ENCODE peak calls at places on chromosomes 3 and 15, in five cellular contexts. One of them, this sample, is unnamed.

GRCh38 chr3:73602171-73602570 is 22.6 kb downstream of the PDZRN3 start:
- DNase-seq in right lobe of liver: no peak
- DNase-seq in erythroblast: no peak
- DNase-seq in breast epithelium: no peak
- DNase-seq in A549: no peak
- DNase-seq in this sample: no peak

GRCh38 chr3:128052831-128053419 is 688 bp downstream of the SEC61A1 start:
- DNase-seq in right lobe of liver: no peak
- DNase-seq in erythroblast: peak
- DNase-seq in breast epithelium: no peak
- DNase-seq in A549: no peak
- DNase-seq in this sample: no peak

GRCh38 chr3:38005076-38006020 is 14.8 kb downstream of the VILL start:
- DNase-seq in right lobe of liver: no peak
- DNase-seq in erythroblast: no peak
- DNase-seq in breast epithelium: peak
- DNase-seq in A549: no peak
- DNase-seq in this sample: no peak

GRCh38 chr3:179666436-179667035 is 13.7 kb downstream of the USP13 start:
- DNase-seq in right lobe of liver: peak
- DNase-seq in erythroblast: no peak
- DNase-seq in breast epithelium: peak
- DNase-seq in A549: no peak
- DNase-seq in this sample: no peak

GRCh38 chr3:54599741-54600140 is 328.1 kb downstream of the LRTM1 start:
- DNase-seq in right lobe of liver: no peak
- DNase-seq in erythroblast: no peak
- DNase-seq in breast epithelium: peak
- DNase-seq in A549: no peak
- DNase-seq in this sample: no peak

GRCh38 chr3:120554727-120555660 is 41.1 kb upstream of the NDUFB4 start:
- DNase-seq in right lobe of liver: peak
- DNase-seq in erythroblast: no peak
- DNase-seq in breast epithelium: no peak
- DNase-seq in A549: no peak
- DNase-seq in this sample: no peak

GRCh38 chr15:84992157-84992940 is 10.7 kb downstream of the PDE8A start:
- DNase-seq in right lobe of liver: no peak
- DNase-seq in erythroblast: peak
- DNase-seq in breast epithelium: no peak
- DNase-seq in A549: peak
- DNase-seq in this sample: peak

GRCh38 chr3:195073866-195074860 is 196.8 kb downstream of the XXYLT1 start:
- DNase-seq in right lobe of liver: peak
- DNase-seq in erythroblast: no peak
- DNase-seq in breast epithelium: no peak
- DNase-seq in A549: no peak
- DNase-seq in this sample: no peak

GRCh38 chr3:31978553-31978952 is 2.5 kb downstream of the OSBPL10 start:
- DNase-seq in right lobe of liver: no peak
- DNase-seq in erythroblast: no peak
- DNase-seq in breast epithelium: no peak
- DNase-seq in A549: no peak
- DNase-seq in this sample: no peak

GRCh38 chr3:177694951-177695350 is 497.7 kb upstream of the TBL1XR1 start:
- DNase-seq in right lobe of liver: no peak
- DNase-seq in erythroblast: no peak
- DNase-seq in breast epithelium: no peak
- DNase-seq in A549: no peak
- DNase-seq in this sample: no peak

GRCh38 chr3:44208086-44208485 is 33.6 kb upstream of the TOPAZ1 start:
- DNase-seq in right lobe of liver: no peak
- DNase-seq in erythroblast: no peak
- DNase-seq in breast epithelium: no peak
- DNase-seq in A549: no peak
- DNase-seq in this sample: no peak

GRCh38 chr3:184523825-184524615 is 37.6 kb upstream of the EPHB3 start:
- DNase-seq in right lobe of liver: no peak
- DNase-seq in erythroblast: peak
- DNase-seq in breast epithelium: no peak
- DNase-seq in A549: peak
- DNase-seq in this sample: peak

GRCh38 chr3:146712826-146713225 is 107.7 kb upstream of the PLSCR5 start:
- DNase-seq in right lobe of liver: no peak
- DNase-seq in erythroblast: no peak
- DNase-seq in breast epithelium: no peak
- DNase-seq in A549: no peak
- DNase-seq in this sample: no peak

DNA sequence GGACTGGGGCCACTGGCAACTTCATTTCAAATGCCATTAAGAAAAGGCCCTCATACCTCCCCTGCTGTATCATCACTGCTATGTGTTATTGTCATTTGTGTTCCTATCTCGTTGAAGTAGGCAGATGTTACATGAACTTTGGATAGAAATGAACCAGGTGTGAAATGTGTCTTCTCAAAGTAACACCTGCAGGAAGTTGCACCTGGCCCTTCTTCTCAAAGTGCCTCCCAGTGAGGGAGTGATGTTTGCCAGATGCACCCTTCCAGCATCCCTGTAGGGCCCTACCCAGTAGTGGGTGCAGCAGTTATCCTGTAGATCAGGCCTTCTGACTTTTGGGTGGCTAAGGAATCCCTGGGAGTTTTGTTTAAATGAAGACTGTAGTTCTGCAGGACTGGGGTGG is 197.7 kb upstream of the CTNNB1 start:
- DNase-seq in right lobe of liver: no peak
- DNase-seq in erythroblast: no peak
- DNase-seq in breast epithelium: no peak
- DNase-seq in A549: no peak
- DNase-seq in this sample: no peak
- TF ChIP-seq POLR2A in right lobe of liver: no peak
- TF ChIP-seq POLR2A in erythroblast: no peak
- TF ChIP-seq POLR2A in breast epithelium: no peak
- TF ChIP-seq POLR2A in A549: no peak
- TF ChIP-seq POLR2A in this sample: no peak

DNA sequence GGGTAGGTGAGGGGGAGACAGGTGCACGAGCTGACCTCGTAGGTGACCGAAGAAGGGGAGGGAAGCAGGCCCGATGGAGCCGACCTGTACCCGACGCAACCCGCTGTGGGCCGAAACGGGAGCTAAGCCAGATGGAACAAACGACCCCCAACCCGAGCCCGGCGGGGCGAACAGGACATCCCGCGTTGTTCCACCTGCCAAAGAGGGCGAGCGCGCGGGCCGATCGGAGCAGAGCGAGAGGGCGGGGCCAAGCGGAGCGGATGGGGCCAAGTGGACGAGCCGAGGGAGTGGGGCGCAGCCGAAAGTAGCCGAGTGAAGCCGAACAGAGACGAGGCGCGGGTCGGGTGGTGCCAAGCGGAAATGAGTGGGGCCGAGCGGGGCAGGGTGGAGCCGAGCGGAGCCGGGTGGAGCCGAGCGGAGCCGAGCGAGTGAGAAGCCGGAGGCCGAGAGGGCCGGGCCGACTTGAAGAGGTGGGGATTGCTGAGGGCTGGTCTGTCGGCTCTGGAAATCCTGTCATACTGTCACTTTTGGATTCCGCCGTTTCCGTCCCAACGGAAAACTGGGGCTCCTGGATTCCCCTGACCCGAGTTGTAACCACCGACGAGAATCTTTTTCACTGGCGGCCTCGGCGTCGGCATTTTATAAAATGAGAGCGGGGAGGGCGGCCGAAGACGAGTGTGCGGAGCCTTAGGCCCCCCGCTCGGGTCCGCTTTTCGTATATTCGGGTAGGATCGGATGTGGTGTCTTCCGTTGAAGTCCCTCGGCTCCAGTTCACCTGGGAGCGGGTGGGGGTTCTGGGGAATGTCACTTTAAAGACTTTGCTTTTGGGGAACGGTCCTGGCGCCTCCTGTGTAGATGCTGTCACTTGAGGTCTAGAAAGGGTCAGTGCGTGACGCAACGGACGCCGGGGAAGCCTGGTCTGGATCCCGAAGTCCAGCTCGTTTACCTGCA is 15.6 kb upstream of the WNT7A start:
- DNase-seq in right lobe of liver: peak
- DNase-seq in erythroblast: peak
- DNase-seq in breast epithelium: peak
- DNase-seq in A549: peak
- DNase-seq in this sample: peak
- TF ChIP-seq POLR2A in right lobe of liver: peak
- TF ChIP-seq POLR2A in erythroblast: no peak
- TF ChIP-seq POLR2A in breast epithelium: peak
- TF ChIP-seq POLR2A in A549: no peak
- TF ChIP-seq POLR2A in this sample: no peak

GRCh38 chr3:63565220-63565619 is 87.3 kb upstream of the SNTN start:
- DNase-seq in right lobe of liver: no peak
- DNase-seq in erythroblast: no peak
- DNase-seq in breast epithelium: no peak
- DNase-seq in A549: no peak
- DNase-seq in this sample: no peak
- TF ChIP-seq POLR2A in right lobe of liver: no peak
- TF ChIP-seq POLR2A in erythroblast: no peak
- TF ChIP-seq POLR2A in breast epithelium: no peak
- TF ChIP-seq POLR2A in A549: no peak
- TF ChIP-seq POLR2A in this sample: no peak

GRCh38 chr15:38072507-38073277 is 138.3 kb downstream of the TMCO5A start:
- DNase-seq in right lobe of liver: peak
- DNase-seq in erythroblast: peak
- DNase-seq in breast epithelium: peak
- DNase-seq in A549: peak
- DNase-seq in this sample: peak
- TF ChIP-seq POLR2A in right lobe of liver: no peak
- TF ChIP-seq POLR2A in erythroblast: no peak
- TF ChIP-seq POLR2A in breast epithelium: peak
- TF ChIP-seq POLR2A in A549: peak
- TF ChIP-seq POLR2A in this sample: no peak

GRCh38 chr3:57557088-57557537 is 1.0 kb downstream of the PDE12 start:
- DNase-seq in right lobe of liver: peak
- DNase-seq in erythroblast: peak
- DNase-seq in breast epithelium: no peak
- DNase-seq in A549: peak
- DNase-seq in this sample: no peak

GRCh38 chr3:57556459-57557087 is 499 bp downstream of the PDE12 start:
- DNase-seq in right lobe of liver: no peak
- DNase-seq in erythroblast: peak
- DNase-seq in breast epithelium: no peak
- DNase-seq in A549: peak
- DNase-seq in this sample: peak

GRCh38 chr3:57555316-57555715 is 758 bp upstream of the PDE12 start:
- DNase-seq in right lobe of liver: no peak
- DNase-seq in erythroblast: peak
- DNase-seq in breast epithelium: no peak
- DNase-seq in A549: peak
- DNase-seq in this sample: no peak

GRCh38 chr3:57559526-57559925 is 3.5 kb downstream of the PDE12 start:
- DNase-seq in right lobe of liver: no peak
- DNase-seq in erythroblast: no peak
- DNase-seq in breast epithelium: no peak
- DNase-seq in A549: no peak
- DNase-seq in this sample: no peak

DNA sequence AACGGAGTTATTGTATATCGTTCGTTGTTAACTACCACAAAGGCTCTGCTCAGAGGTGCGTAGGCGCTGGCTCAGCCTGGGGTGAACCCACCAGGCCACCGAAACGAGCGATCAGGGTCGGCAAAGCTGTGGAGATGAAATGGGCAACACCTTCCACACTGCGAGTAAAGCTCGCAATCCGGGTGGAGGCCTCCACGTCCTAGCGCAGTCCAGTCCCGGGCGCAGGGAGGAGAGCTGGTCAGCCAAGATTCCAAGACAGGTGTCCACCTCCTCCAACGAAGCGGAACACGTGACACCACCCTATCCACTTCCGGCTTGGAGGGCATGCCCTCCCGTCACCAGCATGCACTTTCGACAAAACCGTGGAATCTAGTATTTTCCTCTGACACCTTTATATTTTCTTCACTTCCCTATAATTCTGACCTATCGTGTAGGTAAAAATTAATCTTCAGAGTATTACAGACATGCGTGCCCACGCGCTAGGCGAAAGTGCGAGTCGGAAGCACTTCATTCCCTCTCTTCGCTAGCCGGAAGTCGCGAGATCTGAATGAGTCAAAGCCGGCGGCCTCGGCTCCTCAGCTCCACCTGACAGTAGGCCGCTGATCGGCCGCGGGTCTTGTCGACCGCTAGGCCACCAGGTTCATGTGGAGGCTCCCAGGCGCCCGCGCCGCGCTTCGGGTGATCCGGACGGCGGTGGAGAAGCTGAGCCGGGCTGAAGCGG is at the start of gene PDE12:
- DNase-seq in right lobe of liver: peak
- DNase-seq in erythroblast: peak
- DNase-seq in breast epithelium: peak
- DNase-seq in A549: peak
- DNase-seq in this sample: peak
- TF ChIP-seq POLR2A in right lobe of liver: peak
- TF ChIP-seq POLR2A in erythroblast: peak
- TF ChIP-seq POLR2A in breast epithelium: peak
- TF ChIP-seq POLR2A in A549: peak
- TF ChIP-seq POLR2A in this sample: peak

GRCh38 chr15:82980986-82981385 is 5.0 kb upstream of the RAMAC start:
- DNase-seq in right lobe of liver: no peak
- DNase-seq in erythroblast: no peak
- DNase-seq in breast epithelium: no peak
- DNase-seq in A549: no peak
- DNase-seq in this sample: no peak

GRCh38 chr15:82986442-82986780 is 401 bp downstream of the RAMAC start:
- DNase-seq in right lobe of liver: no peak
- DNase-seq in erythroblast: no peak
- DNase-seq in breast epithelium: no peak
- DNase-seq in A549: peak
- DNase-seq in this sample: no peak

GRCh38 chr15:82985688-82986441 is at the start of gene RAMAC:
- DNase-seq in right lobe of liver: peak
- DNase-seq in erythroblast: peak
- DNase-seq in breast epithelium: peak
- DNase-seq in A549: peak
- DNase-seq in this sample: peak
- TF ChIP-seq POLR2A in right lobe of liver: peak
- TF ChIP-seq POLR2A in erythroblast: peak
- TF ChIP-seq POLR2A in breast epithelium: peak
- TF ChIP-seq POLR2A in A549: peak
- TF ChIP-seq POLR2A in this sample: peak